ENCODE peak calls at places on chromosomes 12 and 14, in six cellular contexts. R is pancreas, B is HCT116, X is endothelial cell, F is mammary epithelial cell, J is GM20000. Q is an unnamed sample.

GRCh38 chr12:6764011-6764828 is 1.9 kb upstream of the PTMS start:
- DNase-seq in F (peak; percentile 95), X (peak; percentile 80), B (peak; percentile 99), R (peak; percentile 97), J (peak; percentile 97), Q (peak; percentile 99)

GRCh38 chr12:66036317-66036716 is 94.2 kb downstream of the LLPH start:
- DNase-seq in X (no peak), R (no peak), B (peak; percentile 82), J (no peak), F (peak; percentile 94), Q (peak; percentile 81)

GRCh38 chr14:73424453-73424852 is 33.9 kb downstream of the NUMB start:
- DNase-seq in B (no peak), J (no peak), X (no peak), R (no peak), F (no peak), Q (no peak)

GRCh38 chr12:44465139-44465538 is 411.0 kb downstream of the NELL2 start:
- DNase-seq in B (peak; percentile 3), R (no peak), F (no peak), J (no peak), X (no peak), Q (no peak)

GRCh38 chr14:75249251-75249957 is 29.2 kb upstream of the FOS start:
- DNase-seq in J (peak; percentile 78), F (no peak), B (no peak), R (no peak), X (no peak), Q (peak; percentile 64)

GRCh38 chr12:12266389-12266872 is 413 bp downstream of the LRP6 start:
- DNase-seq in X (peak; percentile 29), J (peak; percentile 41), R (no peak), B (no peak), F (no peak), Q (peak; percentile 27)

GRCh38 chr12:108004368-108004767 is 124.7 kb upstream of the WSCD2 start:
- DNase-seq in B (no peak), X (peak; percentile 35), J (no peak), F (no peak), R (no peak), Q (peak; percentile 41)

GRCh38 chr12:27272375-27273028 is 28.4 kb downstream of the STK38L start:
- DNase-seq in X (no peak), R (peak; percentile 64), B (no peak), J (no peak), F (no peak), Q (no peak)

GRCh38 chr12:56160160-56160763 is 2.1 kb downstream of the MYL6 start:
- DNase-seq in F (peak; percentile 54), J (peak; percentile 51), X (peak; percentile 37), R (no peak), B (no peak), Q (no peak)

GRCh38 chr14:77991128-77991772 is 178.9 kb upstream of the NRXN3 start:
- DNase-seq in B (no peak), F (no peak), X (no peak), R (no peak), J (no peak), Q (no peak)

GRCh38 chr12:83514372-83514771 is 827.7 kb downstream of the TMTC2 start:
- DNase-seq in X (no peak), F (peak; percentile 77), B (peak; percentile 15), J (no peak), R (no peak), Q (peak; percentile 51)

GRCh38 chr12:126482238-126482889 is 1417.1 kb downstream of the AACS start:
- DNase-seq in F (no peak), R (no peak), B (no peak), X (no peak), J (no peak), Q (no peak)

GRCh38 chr12:101927042-101927441 is 49.7 kb downstream of the DRAM1 start:
- DNase-seq in X (no peak), F (no peak), B (no peak), J (no peak), R (no peak), Q (no peak)

GRCh38 chr12:116346751-116347150 is 69.3 kb upstream of the MED13L start:
- DNase-seq in J (no peak), R (no peak), F (peak; percentile 55), B (no peak), X (no peak), Q (peak; percentile 85)

GRCh38 chr12:59040651-59041050 is 120.3 kb upstream of the LRIG3 start:
- DNase-seq in J (no peak), X (peak; percentile 27), F (peak; percentile 66), R (no peak), B (no peak), Q (peak; percentile 63)

DNA sequence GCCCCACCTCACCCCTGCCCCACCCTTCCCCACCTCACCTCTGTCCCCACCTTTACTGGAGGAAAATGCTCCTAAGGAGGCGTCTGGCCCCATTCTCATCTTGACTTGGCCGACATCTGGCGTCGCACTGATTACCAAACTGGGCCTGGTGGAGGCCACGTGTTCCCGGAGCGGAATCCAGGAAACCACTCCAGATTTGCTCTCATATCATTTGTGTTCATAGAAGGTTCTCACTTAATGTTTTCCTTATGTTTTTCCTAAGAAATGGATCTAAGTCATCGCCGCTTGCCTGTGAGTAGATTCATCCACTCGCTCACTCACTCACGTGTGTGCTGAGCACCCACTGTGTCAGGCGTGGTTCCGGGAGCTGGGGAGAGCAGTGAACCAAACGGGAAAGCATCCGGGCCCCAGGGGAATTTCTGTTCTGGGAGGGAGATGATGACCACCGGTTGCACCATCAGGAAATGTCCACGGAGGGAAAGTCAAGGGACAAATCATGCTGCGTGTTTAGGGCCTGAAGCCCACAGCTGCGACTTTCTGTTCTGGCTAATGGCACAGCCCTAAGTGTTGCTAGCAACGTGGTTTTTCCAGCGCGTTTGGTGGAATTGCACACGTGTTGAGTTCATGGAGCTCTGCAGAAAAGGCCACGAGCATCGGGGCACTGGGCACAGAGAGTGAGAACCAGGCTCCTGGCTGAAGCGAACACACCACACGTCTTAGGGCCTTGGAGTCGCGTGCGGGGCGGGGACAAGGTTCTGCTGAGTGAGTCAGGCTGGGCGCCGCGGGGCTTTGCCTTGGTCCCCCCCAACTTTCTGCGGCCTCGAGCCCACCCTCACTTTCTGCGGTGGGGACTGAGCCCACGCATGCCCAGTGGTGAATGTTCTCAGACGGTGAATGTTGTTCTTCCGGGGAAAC is 57.7 kb downstream of the ADGRD1 start:
- DNase-seq in J (no peak), F (no peak), B (no peak), X (no peak), R (no peak), Q (no peak)
- TF ChIP-seq CTCF in J (no peak), F (no peak), B (no peak), X (no peak), R (no peak), Q (no peak)

GRCh38 chr12:75489613-75490210 is 9.2 kb downstream of the GLIPR1 start:
- DNase-seq in J (no peak), B (peak; percentile 62), F (peak; percentile 76), R (no peak), X (no peak), Q (peak; percentile 54)

GRCh38 chr12:75491169-75491568 is 10.6 kb downstream of the GLIPR1 start:
- DNase-seq in R (no peak), B (no peak), X (no peak), J (no peak), F (no peak), Q (no peak)

GRCh38 chr12:75489187-75489586 is 8.6 kb downstream of the GLIPR1 start:
- DNase-seq in X (no peak), F (no peak), B (no peak), J (no peak), R (no peak), Q (no peak)

GRCh38 chr12:75487310-75487709 is 6.8 kb downstream of the GLIPR1 start:
- DNase-seq in B (no peak), F (no peak), X (no peak), J (no peak), R (no peak), Q (no peak)

DNA sequence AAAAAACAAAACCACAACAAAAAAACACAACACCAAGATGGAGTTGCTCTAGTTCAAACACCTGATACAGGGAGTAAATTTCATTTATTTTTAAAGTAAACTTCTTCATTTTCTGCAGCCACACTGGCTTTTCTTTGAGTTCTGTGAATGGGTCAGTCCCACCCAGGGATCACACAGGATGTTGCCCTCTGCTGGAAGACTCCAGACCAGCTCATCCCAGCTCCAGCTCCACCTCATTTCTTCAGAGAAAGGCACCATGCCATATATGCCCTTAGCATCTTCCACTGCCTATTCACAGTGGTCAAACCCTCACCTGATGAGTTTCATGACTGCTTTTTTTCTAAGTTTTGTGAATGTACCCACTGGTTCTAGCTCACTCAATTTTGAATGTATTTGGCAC is 8.0 kb downstream of the GLIPR1 start:
- DNase-seq in J (no peak), R (no peak), F (peak; percentile 20), X (no peak), B (no peak), Q (peak; percentile 38)
- TF ChIP-seq CTCF in J (peak; percentile 16), R (no peak), F (peak; percentile 56), X (no peak), B (peak; percentile 43), Q (peak; percentile 26)

GRCh38 chr14:54354096-54354495 is 42.7 kb upstream of the CDKN3 start:
- DNase-seq in X (no peak), R (no peak), J (no peak), F (peak; percentile 39), B (no peak), Q (no peak)

GRCh38 chr14:54355698-54356097 is 41.1 kb upstream of the CDKN3 start:
- DNase-seq in R (no peak), J (no peak), F (peak; percentile 57), X (no peak), B (no peak), Q (no peak)

GRCh38 chr14:54354968-54355641 is 41.7 kb upstream of the CDKN3 start:
- DNase-seq in X (no peak), R (no peak), J (no peak), F (no peak), B (no peak), Q (no peak)

GRCh38 chr14:54353694-54354093 is 43.1 kb upstream of the CDKN3 start:
- DNase-seq in X (no peak), R (no peak), F (no peak), B (no peak), J (no peak), Q (no peak)

GRCh38 chr14:54353266-54353665 is 43.5 kb upstream of the CDKN3 start:
- DNase-seq in X (no peak), B (no peak), F (no peak), J (no peak), R (no peak), Q (no peak)
- TF ChIP-seq CTCF in X (no peak), B (no peak), F (no peak), J (no peak), R (no peak), Q (no peak)

GRCh38 chr12:32248594-32249140 is 142.0 kb downstream of the BICD1 start:
- DNase-seq in R (no peak), B (no peak), J (no peak), F (peak; percentile 43), X (no peak), Q (peak; percentile 8)
- TF ChIP-seq CTCF in R (no peak), B (no peak), J (no peak), F (no peak), X (no peak), Q (no peak)